ENCODE peak calls at places on chromosomes 4 and X, in five cellular contexts. One of them, this sample, is unnamed.

GRCh38 chrX:13064599-13065143 is 20.3 kb upstream of the FAM9C start:
- DNase-seq in transverse colon: no peak
- DNase-seq in cardiac muscle cell: peak; percentile 85
- DNase-seq in heart left ventricle: no peak
- DNase-seq in lower lobe of right lung: no peak
- DNase-seq in this sample: no peak

GRCh38 chr4:128221556-128221955 is 66.1 kb downstream of the PGRMC2 start:
- DNase-seq in transverse colon: no peak
- DNase-seq in cardiac muscle cell: no peak
- DNase-seq in heart left ventricle: no peak
- DNase-seq in lower lobe of right lung: no peak
- DNase-seq in this sample: no peak

GRCh38 chr4:11005321-11005720 is 320.8 kb upstream of the CLNK start:
- DNase-seq in lower lobe of right lung: no peak
- DNase-seq in transverse colon: no peak
- DNase-seq in cardiac muscle cell: no peak
- DNase-seq in heart left ventricle: no peak
- DNase-seq in this sample: no peak

GRCh38 chr4:1247811-1248261 is 1.1 kb downstream of the CTBP1 start:
- DNase-seq in lower lobe of right lung: no peak
- DNase-seq in transverse colon: no peak
- DNase-seq in heart left ventricle: no peak
- DNase-seq in cardiac muscle cell: peak; percentile 27
- DNase-seq in this sample: no peak

GRCh38 chrX:139803224-139803623 is 95.3 kb upstream of the MCF2 start:
- DNase-seq in heart left ventricle: no peak
- DNase-seq in lower lobe of right lung: no peak
- DNase-seq in cardiac muscle cell: no peak
- DNase-seq in transverse colon: no peak
- DNase-seq in this sample: no peak

GRCh38 chr4:10256203-10256602 is 139.6 kb upstream of the WDR1 start:
- DNase-seq in cardiac muscle cell: no peak
- DNase-seq in heart left ventricle: no peak
- DNase-seq in lower lobe of right lung: no peak
- DNase-seq in transverse colon: no peak
- DNase-seq in this sample: no peak

GRCh38 chrX:115029869-115030564 is 12.6 kb upstream of the IL13RA2 start:
- DNase-seq in cardiac muscle cell: peak; percentile 46
- DNase-seq in transverse colon: no peak
- DNase-seq in lower lobe of right lung: no peak
- DNase-seq in heart left ventricle: peak; percentile 6
- DNase-seq in this sample: no peak

GRCh38 chr4:168999836-169000235 is 10.2 kb downstream of the CBR4 start:
- DNase-seq in transverse colon: no peak
- DNase-seq in lower lobe of right lung: no peak
- DNase-seq in cardiac muscle cell: no peak
- DNase-seq in heart left ventricle: no peak
- DNase-seq in this sample: no peak

GRCh38 chr4:163755013-163755412 is 260.5 kb downstream of the TMA16 start:
- DNase-seq in lower lobe of right lung: no peak
- DNase-seq in cardiac muscle cell: no peak
- DNase-seq in heart left ventricle: no peak
- DNase-seq in transverse colon: no peak
- DNase-seq in this sample: no peak

GRCh38 chr4:145213245-145213644 is 32.9 kb upstream of the OTUD4 start:
- DNase-seq in cardiac muscle cell: no peak
- DNase-seq in transverse colon: no peak
- DNase-seq in lower lobe of right lung: no peak
- DNase-seq in heart left ventricle: no peak
- DNase-seq in this sample: no peak

GRCh38 chr4:120853101-120853940 is 69.2 kb downstream of the PRDM5 start:
- DNase-seq in cardiac muscle cell: no peak
- DNase-seq in heart left ventricle: no peak
- DNase-seq in lower lobe of right lung: no peak
- DNase-seq in transverse colon: no peak
- DNase-seq in this sample: no peak

GRCh38 chrX:114611018-114611619 is 27.2 kb downstream of the HTR2C start:
- DNase-seq in lower lobe of right lung: no peak
- DNase-seq in cardiac muscle cell: peak; percentile 57
- DNase-seq in heart left ventricle: peak; percentile 4
- DNase-seq in transverse colon: peak; percentile 14
- DNase-seq in this sample: no peak

GRCh38 chrX:75067931-75068330 is 88.2 kb downstream of the ABCB7 start:
- DNase-seq in lower lobe of right lung: no peak
- DNase-seq in transverse colon: no peak
- DNase-seq in cardiac muscle cell: peak; percentile 6
- DNase-seq in heart left ventricle: no peak
- DNase-seq in this sample: no peak

GRCh38 chr4:182531555-182532162 is 288.5 kb downstream of the TENM3 start:
- DNase-seq in transverse colon: no peak
- DNase-seq in heart left ventricle: no peak
- DNase-seq in lower lobe of right lung: no peak
- DNase-seq in cardiac muscle cell: no peak
- DNase-seq in this sample: no peak

GRCh38 chr4:180960758-180961401 is 1282.3 kb upstream of the TENM3 start:
- DNase-seq in lower lobe of right lung: no peak
- DNase-seq in heart left ventricle: no peak
- DNase-seq in transverse colon: no peak
- DNase-seq in cardiac muscle cell: no peak
- DNase-seq in this sample: no peak

GRCh38 chr4:2247128-2248043 is 5.5 kb upstream of the HAUS3 start:
- DNase-seq in lower lobe of right lung: peak; percentile 42
- DNase-seq in transverse colon: no peak
- DNase-seq in heart left ventricle: peak; percentile 7
- DNase-seq in cardiac muscle cell: no peak
- DNase-seq in this sample: peak; percentile 70

GRCh38 chr4:185562531-185562930 is 27.2 kb upstream of the PDLIM3 start:
- DNase-seq in heart left ventricle: no peak
- DNase-seq in cardiac muscle cell: no peak
- DNase-seq in transverse colon: no peak
- DNase-seq in lower lobe of right lung: no peak
- DNase-seq in this sample: no peak

GRCh38 chr4:111595456-111595855 is 549.8 kb upstream of the FAM241A start:
- DNase-seq in lower lobe of right lung: no peak
- DNase-seq in heart left ventricle: no peak
- DNase-seq in cardiac muscle cell: no peak
- DNase-seq in transverse colon: no peak
- DNase-seq in this sample: no peak

GRCh38 chrX:93977641-93978040 is 303.6 kb downstream of the FAM133A start:
- DNase-seq in lower lobe of right lung: no peak
- DNase-seq in cardiac muscle cell: no peak
- DNase-seq in heart left ventricle: no peak
- DNase-seq in transverse colon: no peak
- DNase-seq in this sample: no peak

GRCh38 chr4:85573270-85573669 is 98.3 kb downstream of the ARHGAP24 start:
- DNase-seq in lower lobe of right lung: no peak
- DNase-seq in heart left ventricle: no peak
- DNase-seq in cardiac muscle cell: no peak
- DNase-seq in transverse colon: no peak
- DNase-seq in this sample: no peak

GRCh38 chr4:123398151-123398802 is 1.7 kb downstream of the SPRY1 start:
- DNase-seq in cardiac muscle cell: peak; percentile 65
- DNase-seq in transverse colon: peak; percentile 83
- DNase-seq in lower lobe of right lung: peak; percentile 84
- DNase-seq in heart left ventricle: peak; percentile 65
- DNase-seq in this sample: peak; percentile 76

GRCh38 chrX:56281789-56282188 is 49.6 kb downstream of the KLF8 start:
- DNase-seq in heart left ventricle: no peak
- DNase-seq in transverse colon: no peak
- DNase-seq in cardiac muscle cell: peak; percentile 36
- DNase-seq in lower lobe of right lung: no peak
- DNase-seq in this sample: no peak

GRCh38 chrX:136689441-136689840 is 41.5 kb downstream of the CD40LG start:
- DNase-seq in heart left ventricle: no peak
- DNase-seq in transverse colon: no peak
- DNase-seq in cardiac muscle cell: peak; percentile 72
- DNase-seq in lower lobe of right lung: no peak
- DNase-seq in this sample: no peak

GRCh38 chrX:78652971-78653822 is 5.9 kb downstream of the RTL3 start:
- DNase-seq in transverse colon: no peak
- DNase-seq in heart left ventricle: no peak
- DNase-seq in cardiac muscle cell: peak; percentile 84
- DNase-seq in lower lobe of right lung: no peak
- DNase-seq in this sample: no peak

GRCh38 chr4:102723511-102723910 is 37.3 kb downstream of the MANBA start:
- DNase-seq in cardiac muscle cell: peak; percentile 11
- DNase-seq in transverse colon: no peak
- DNase-seq in lower lobe of right lung: no peak
- DNase-seq in heart left ventricle: no peak
- DNase-seq in this sample: no peak

DNA sequence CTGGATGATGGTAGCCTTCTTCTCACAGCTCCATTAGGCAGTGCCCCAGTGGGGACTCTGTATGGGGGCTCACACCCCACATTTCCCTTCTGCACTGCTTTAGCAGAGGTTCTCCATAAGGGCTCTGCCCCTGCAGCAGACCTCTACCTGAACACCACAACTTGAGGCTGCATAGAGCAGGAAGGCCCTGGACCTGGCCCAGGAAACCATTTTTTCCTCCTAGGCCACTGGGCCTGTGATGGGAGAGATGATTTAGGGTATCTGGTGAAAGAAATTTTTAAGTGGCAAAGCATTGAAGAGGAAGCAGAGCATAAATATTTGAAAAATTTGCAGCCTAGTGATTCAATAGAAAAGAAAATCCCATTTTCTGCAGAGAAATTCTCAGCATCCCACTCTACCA is 17.3 kb downstream of the F8A3 start:
- DNase-seq in heart left ventricle: no peak
- DNase-seq in lower lobe of right lung: no peak
- DNase-seq in transverse colon: no peak
- DNase-seq in cardiac muscle cell: no peak
- DNase-seq in this sample: no peak
- H3K9me3 ChIP-seq in heart left ventricle: peaks cover 3% of the 10 kb centered on the region
- H3K9me3 ChIP-seq in lower lobe of right lung: no peaks in the 10 kb centered on the region
- H3K9me3 ChIP-seq in transverse colon: no peaks in the 10 kb centered on the region
- H3K9me3 ChIP-seq in cardiac muscle cell: no peaks in the 10 kb centered on the region
- H3K9me3 ChIP-seq in this sample: no peaks in the 10 kb centered on the region

GRCh38 chr4:37999000-37999745 is 39.0 kb downstream of the PTTG2 start:
- DNase-seq in cardiac muscle cell: no peak
- DNase-seq in heart left ventricle: no peak
- DNase-seq in lower lobe of right lung: no peak
- DNase-seq in transverse colon: no peak
- DNase-seq in this sample: no peak
- H3K4me3 ChIP-seq in cardiac muscle cell: no peak overlapping the region
- H3K4me3 ChIP-seq in heart left ventricle: no peak overlapping the region
- H3K4me3 ChIP-seq in lower lobe of right lung: no peak overlapping the region
- H3K4me3 ChIP-seq in transverse colon: no peak overlapping the region
- H3K4me3 ChIP-seq in this sample: no peak overlapping the region

GRCh38 chr4:23774932-23775331 is 114.9 kb downstream of the PPARGC1A start:
- DNase-seq in cardiac muscle cell: no peak
- DNase-seq in transverse colon: no peak
- DNase-seq in lower lobe of right lung: no peak
- DNase-seq in heart left ventricle: no peak
- DNase-seq in this sample: no peak
- H3K27ac ChIP-seq in cardiac muscle cell: no peak overlapping the region
- H3K27ac ChIP-seq in transverse colon: no peak overlapping the region
- H3K27ac ChIP-seq in lower lobe of right lung: no peak overlapping the region
- H3K27ac ChIP-seq in heart left ventricle: no peak overlapping the region
- H3K27ac ChIP-seq in this sample: no peak overlapping the region

GRCh38 chrX:700936-701335 is 70.3 kb downstream of the SHOX start:
- DNase-seq in heart left ventricle: no peak
- DNase-seq in transverse colon: no peak
- DNase-seq in cardiac muscle cell: no peak
- DNase-seq in lower lobe of right lung: no peak
- DNase-seq in this sample: no peak
- H3K9me3 ChIP-seq in heart left ventricle: peaks cover 13% of the 10 kb centered on the region
- H3K9me3 ChIP-seq in transverse colon: no peaks in the 10 kb centered on the region
- H3K9me3 ChIP-seq in cardiac muscle cell: no peaks in the 10 kb centered on the region
- H3K9me3 ChIP-seq in lower lobe of right lung: no peaks in the 10 kb centered on the region
- H3K9me3 ChIP-seq in this sample: peaks cover 5% of the 10 kb centered on the region

GRCh38 chr4:153651961-153652784 is 31.9 kb upstream of the TLR2 start:
- DNase-seq in heart left ventricle: no peak
- DNase-seq in lower lobe of right lung: no peak
- DNase-seq in transverse colon: no peak
- DNase-seq in cardiac muscle cell: no peak
- DNase-seq in this sample: no peak
- H3K4me3 ChIP-seq in heart left ventricle: no peak overlapping the region
- H3K4me3 ChIP-seq in lower lobe of right lung: no peak overlapping the region
- H3K4me3 ChIP-seq in transverse colon: no peak overlapping the region
- H3K4me3 ChIP-seq in cardiac muscle cell: no peak overlapping the region
- H3K4me3 ChIP-seq in this sample: no peak overlapping the region

GRCh38 chr4:171118091-171118490 is 695.1 kb upstream of the GALNTL6 start:
- DNase-seq in lower lobe of right lung: no peak
- DNase-seq in heart left ventricle: no peak
- DNase-seq in transverse colon: no peak
- DNase-seq in cardiac muscle cell: no peak
- DNase-seq in this sample: no peak
- H3K27ac ChIP-seq in lower lobe of right lung: no peak overlapping the region
- H3K27ac ChIP-seq in heart left ventricle: no peak overlapping the region
- H3K27ac ChIP-seq in transverse colon: no peak overlapping the region
- H3K27ac ChIP-seq in cardiac muscle cell: no peak overlapping the region
- H3K27ac ChIP-seq in this sample: no peak overlapping the region

This sample was measured in aorta.